ENCODE peak calls at places on chromosomes 16 and 17, in four cellular contexts. U is ascending aorta, F is MCF 10A, S is mesothelial cell of epicardium. G is an unnamed sample.
A peak's percentile ranks its signal among the peaks of the same experiment; 100 is the strongest.

GRCh38 chr16:2912330-2913199 is 834 bp downstream of the FLYWCH1 start:
- DNase-seq in U (peak; percentile 73), F (peak; percentile 44), S (peak; percentile 53), G (no peak)

GRCh38 chr17:79052131-79052530 is 22.5 kb upstream of the ENGASE start:
- DNase-seq in U (no peak), F (no peak), S (no peak), G (no peak)

GRCh38 chr17:16934836-16935235 is 37.1 kb downstream of the TNFRSF13B start:
- DNase-seq in U (peak; percentile 50), F (no peak), S (no peak), G (no peak)

GRCh38 chr16:57531253-57531575 is 5.2 kb downstream of the CCDC102A start:
- DNase-seq in U (no peak), F (no peak), S (peak; percentile 29), G (no peak)

GRCh38 chr16:88687676-88688012 is 1.3 kb upstream of the SNAI3 start:
- DNase-seq in U (no peak), F (no peak), S (no peak), G (no peak)

GRCh38 chr17:9002610-9003354 is 18.5 kb upstream of the NTN1 start:
- DNase-seq in U (peak; percentile 65), F (no peak), S (peak; percentile 69), G (no peak)

GRCh38 chr16:69890891-69891282 is 60.2 kb upstream of the CLEC18A start:
- DNase-seq in U (no peak), F (no peak), S (no peak), G (no peak)

GRCh38 chr16:67641779-67642708 is 2.9 kb upstream of the CARMIL2 start:
- DNase-seq in U (peak; percentile 79), F (peak; percentile 49), S (no peak), G (no peak)

GRCh38 chr16:81137012-81137335 is 40.8 kb upstream of the GCSH start:
- DNase-seq in U (no peak), F (no peak), S (no peak), G (no peak)

GRCh38 chr17:43860077-43860725 is 13.2 kb downstream of the CD300LG start:
- DNase-seq in U (no peak), F (no peak), S (no peak), G (no peak)

GRCh38 chr17:72136692-72137550 is 16.1 kb downstream of the SOX9 start:
- DNase-seq in U (no peak), F (peak; percentile 93), S (no peak), G (no peak)

GRCh38 chr16:87582221-87582965 is 19.9 kb upstream of the JPH3 start:
- DNase-seq in U (peak; percentile 86), F (peak; percentile 68), S (no peak), G (peak; percentile 30)

GRCh38 chr16:3810198-3810664 is 70.3 kb downstream of the CREBBP start:
- DNase-seq in U (no peak), F (no peak), S (no peak), G (no peak)

GRCh38 chr16:76705883-76706282 is 428.7 kb downstream of the CNTNAP4 start:
- DNase-seq in U (no peak), F (no peak), S (no peak), G (no peak)

GRCh38 chr17:16379654-16380053 is 1.2 kb upstream of the UBB start:
- DNase-seq in U (no peak), F (no peak), S (no peak), G (no peak)

GRCh38 chr17:44587339-44587738 is 30.1 kb downstream of the FZD2 start:
- DNase-seq in U (peak; percentile 90), F (peak; percentile 72), S (no peak), G (peak; percentile 85)

GRCh38 chr17:79698086-79698690 is 32.6 kb upstream of the ENPP7 start:
- DNase-seq in U (no peak), F (no peak), S (no peak), G (no peak)

GRCh38 chr17:353838-354234 is 1.2 kb upstream of the RPH3AL start:
- DNase-seq in U (no peak), F (no peak), S (no peak), G (no peak)

GRCh38 chr16:78184554-78185183 is 85.2 kb downstream of the WWOX start:
- DNase-seq in U (no peak), F (peak; percentile 55), S (no peak), G (peak; percentile 52)

GRCh38 chr17:38735161-38735997 is 5.2 kb downstream of the CISD3 start:
- DNase-seq in U (peak; percentile 81), F (peak; percentile 43), S (peak; percentile 83), G (no peak)

GRCh38 chr16:70638814-70639792 is 7.3 kb upstream of the IL34 start:
- DNase-seq in U (peak; percentile 76), F (peak; percentile 28), S (no peak), G (no peak)

GRCh38 chr17:13114601-13115024 is 96.8 kb upstream of the ELAC2 start:
- DNase-seq in U (no peak), F (peak; percentile 55), S (peak; percentile 65), G (peak; percentile 4)
- TF ChIP-seq CTCF in U (no peak), F (peak; percentile 80), S (peak; percentile 71), G (peak; percentile 93)

GRCh38 chr16:9481749-9482148 is 390.3 kb downstream of the HAPSTR1 start:
- DNase-seq in U (no peak), F (no peak), S (no peak), G (no peak)

GRCh38 chr16:9480503-9480902 is 389.1 kb downstream of the HAPSTR1 start:
- DNase-seq in U (no peak), F (no peak), S (no peak), G (no peak)

GRCh38 chr16:9484436-9484835 is 393.0 kb downstream of the HAPSTR1 start:
- DNase-seq in U (no peak), F (no peak), S (no peak), G (no peak)

GRCh38 chr16:9476744-9477143 is 385.3 kb downstream of the HAPSTR1 start:
- DNase-seq in U (no peak), F (no peak), S (no peak), G (no peak)

GRCh38 chr16:9479008-9479407 is 387.6 kb downstream of the HAPSTR1 start:
- DNase-seq in U (no peak), F (no peak), S (no peak), G (no peak)
- TF ChIP-seq CTCF in U (no peak), F (no peak), S (peak; percentile 23), G (no peak)

GRCh38 chr16:16027728-16028310 is 78.4 kb downstream of the ABCC1 start:
- DNase-seq in U (no peak), F (no peak), S (no peak), G (no peak)
- TF ChIP-seq CTCF in U (no peak), F (no peak), S (no peak), G (no peak)

GRCh38 chr17:63442549-63443035 is 3.5 kb downstream of the CYB561 start:
- DNase-seq in U (no peak), F (no peak), S (no peak), G (no peak)
- TF ChIP-seq CTCF in U (no peak), F (no peak), S (no peak), G (peak; percentile 31)

DNA sequence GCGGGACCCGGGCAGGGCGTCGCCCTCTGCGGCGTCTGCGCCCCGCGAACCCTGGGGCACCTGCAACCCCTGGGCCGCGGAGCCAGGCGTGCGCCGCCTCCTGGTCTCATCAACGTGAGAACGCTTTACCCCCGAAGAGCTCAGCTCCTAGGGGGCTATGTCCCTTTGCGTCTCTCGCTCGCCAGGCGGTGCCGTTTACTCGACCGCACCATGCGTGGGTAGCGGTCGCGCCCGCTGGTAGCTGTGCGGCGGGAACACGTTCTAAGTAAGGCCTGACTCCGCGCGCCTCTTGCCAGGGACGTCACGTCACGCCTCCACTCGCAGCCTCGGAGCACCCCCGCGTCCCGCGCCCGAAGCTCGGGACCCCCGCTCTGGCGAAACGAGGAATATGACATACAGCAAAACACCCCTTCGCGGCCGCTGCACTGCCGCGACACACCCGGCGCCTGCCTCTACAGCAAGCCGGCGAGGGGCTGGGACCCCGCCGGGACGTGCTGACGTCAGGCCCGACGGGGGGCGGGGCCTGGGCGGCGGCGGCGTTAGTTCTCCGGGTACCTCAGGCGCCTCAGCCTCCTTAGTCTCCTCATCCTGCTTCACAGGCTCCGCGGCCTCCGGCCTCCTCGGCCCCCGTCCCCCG is at the start of gene RAB11FIP3:
- DNase-seq in U (peak; percentile 88), F (peak; percentile 74), S (peak; percentile 87), G (no peak)
- TF ChIP-seq CTCF in U (peak; percentile 5), F (no peak), S (no peak), G (peak; percentile 35)

DNA sequence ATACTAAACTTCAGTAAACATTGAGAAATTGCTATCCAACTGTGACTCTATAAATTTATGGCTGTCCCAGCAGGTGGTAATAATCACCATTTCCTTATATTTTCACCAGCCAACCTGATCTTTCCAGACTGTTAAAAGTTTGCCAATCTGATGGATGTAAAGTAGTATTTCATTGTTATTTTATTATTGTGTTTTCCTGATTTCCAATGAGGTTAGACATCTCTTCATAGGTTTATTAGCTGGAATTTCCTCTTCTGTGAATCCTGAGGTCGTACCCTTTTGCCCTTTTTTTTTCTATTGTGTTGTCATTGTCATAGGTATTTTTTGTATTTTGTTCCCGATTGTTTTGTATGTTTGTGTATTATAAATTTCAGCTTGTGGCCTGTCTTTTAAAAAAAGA is 31.7 kb downstream of the BMERB1 start:
- DNase-seq in U (no peak), F (no peak), S (no peak), G (no peak)
- TF ChIP-seq CTCF in U (no peak), F (no peak), S (no peak), G (no peak)

DNA sequence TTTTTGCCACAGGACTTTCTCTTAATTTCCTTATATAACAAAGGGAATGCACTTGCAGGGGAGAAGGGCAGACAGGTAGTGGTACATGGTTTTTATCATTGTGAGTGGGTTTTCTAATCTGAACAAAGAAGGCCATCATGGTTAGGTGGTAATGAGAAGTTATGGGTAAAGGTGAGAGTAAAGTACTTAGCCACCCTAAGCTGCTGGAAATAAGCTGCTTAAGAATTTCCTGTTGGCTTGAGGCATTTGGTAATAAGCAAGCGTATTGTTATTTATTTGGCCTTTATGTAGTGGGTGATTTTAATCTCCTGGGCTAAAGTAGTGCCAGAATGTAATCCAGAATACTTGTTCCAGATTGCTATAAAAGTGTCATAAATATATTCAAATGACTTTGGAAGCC is 27.1 kb downstream of the TAC4 start:
- DNase-seq in U (no peak), F (no peak), S (no peak), G (no peak)
- TF ChIP-seq CTCF in U (no peak), F (no peak), S (no peak), G (no peak)

GRCh38 chr17:1368588-1368987 is 31.4 kb downstream of the YWHAE start:
- DNase-seq in U (no peak), F (no peak), S (no peak), G (no peak)

GRCh38 chr17:1366234-1366633 is 33.8 kb downstream of the YWHAE start:
- DNase-seq in U (no peak), F (no peak), S (no peak), G (no peak)

GRCh38 chr17:1362964-1363363 is 37.1 kb downstream of the YWHAE start:
- DNase-seq in U (peak; percentile 72), F (peak; percentile 22), S (no peak), G (no peak)

GRCh38 chr17:1367351-1367745 is 32.7 kb downstream of the YWHAE start:
- DNase-seq in U (no peak), F (peak; percentile 27), S (no peak), G (no peak)

GRCh38 chr17:1365445-1366039 is 34.5 kb downstream of the YWHAE start:
- DNase-seq in U (peak; percentile 70), F (peak; percentile 86), S (peak; percentile 47), G (peak; percentile 20)
- TF ChIP-seq CTCF in U (peak; percentile 81), F (peak; percentile 80), S (peak; percentile 87), G (peak; percentile 86)